ENCODE peak calls at places on chromosomes 5 and 9, in ten cellular contexts. One of them, this sample, is unnamed.

GRCh38 chr9:128805661-128806060 is 12.6 kb upstream of the ENDOG start:
- DNase-seq in PC-3: no peak
- DNase-seq in endothelial cell of umbilical vein: no peak
- DNase-seq in uterus: no peak
- DNase-seq in suprapubic skin: no peak
- DNase-seq in WERI-Rb-1: no peak
- DNase-seq in pancreas: no peak
- DNase-seq in prostate gland: no peak
- DNase-seq in A549: no peak
- DNase-seq in heart left ventricle: no peak
- DNase-seq in this sample: no peak

GRCh38 chr9:14797442-14797841 is 74.9 kb upstream of the CER1 start:
- DNase-seq in PC-3: peak; percentile 47
- DNase-seq in endothelial cell of umbilical vein: no peak
- DNase-seq in uterus: no peak
- DNase-seq in suprapubic skin: no peak
- DNase-seq in WERI-Rb-1: no peak
- DNase-seq in pancreas: no peak
- DNase-seq in prostate gland: no peak
- DNase-seq in A549: no peak
- DNase-seq in heart left ventricle: no peak
- DNase-seq in this sample: no peak

GRCh38 chr9:34991833-34992375 is 2.4 kb downstream of the DNAJB5 start:
- DNase-seq in PC-3: peak; percentile 20
- DNase-seq in endothelial cell of umbilical vein: no peak
- DNase-seq in uterus: peak; percentile 58
- DNase-seq in suprapubic skin: no peak
- DNase-seq in WERI-Rb-1: peak; percentile 63
- DNase-seq in pancreas: no peak
- DNase-seq in prostate gland: no peak
- DNase-seq in A549: no peak
- DNase-seq in heart left ventricle: peak; percentile 53
- DNase-seq in this sample: no peak

GRCh38 chr5:126736141-126736540 is 40.8 kb upstream of the LMNB1 start:
- DNase-seq in PC-3: peak; percentile 54
- DNase-seq in endothelial cell of umbilical vein: no peak
- DNase-seq in uterus: no peak
- DNase-seq in suprapubic skin: no peak
- DNase-seq in WERI-Rb-1: no peak
- DNase-seq in pancreas: no peak
- DNase-seq in prostate gland: no peak
- DNase-seq in A549: no peak
- DNase-seq in heart left ventricle: no peak
- DNase-seq in this sample: no peak

GRCh38 chr9:5953743-5954707 is 61.4 kb downstream of the RANBP6 start:
- DNase-seq in PC-3: peak; percentile 21
- DNase-seq in endothelial cell of umbilical vein: no peak
- DNase-seq in uterus: no peak
- DNase-seq in suprapubic skin: no peak
- DNase-seq in WERI-Rb-1: no peak
- DNase-seq in pancreas: no peak
- DNase-seq in prostate gland: no peak
- DNase-seq in A549: no peak
- DNase-seq in heart left ventricle: no peak
- DNase-seq in this sample: no peak

GRCh38 chr9:76642074-76642473 is 122.2 kb upstream of the PCA3 start:
- DNase-seq in PC-3: no peak
- DNase-seq in endothelial cell of umbilical vein: no peak
- DNase-seq in uterus: no peak
- DNase-seq in suprapubic skin: no peak
- DNase-seq in WERI-Rb-1: no peak
- DNase-seq in pancreas: no peak
- DNase-seq in prostate gland: no peak
- DNase-seq in A549: no peak
- DNase-seq in heart left ventricle: no peak
- DNase-seq in this sample: no peak

GRCh38 chr9:137945581-137945980 is 68.0 kb downstream of the CACNA1B start:
- DNase-seq in PC-3: peak; percentile 2
- DNase-seq in endothelial cell of umbilical vein: no peak
- DNase-seq in uterus: no peak
- DNase-seq in suprapubic skin: no peak
- DNase-seq in WERI-Rb-1: no peak
- DNase-seq in pancreas: no peak
- DNase-seq in prostate gland: no peak
- DNase-seq in A549: no peak
- DNase-seq in heart left ventricle: no peak
- DNase-seq in this sample: no peak

GRCh38 chr5:82358454-82358853 is 80.3 kb upstream of the RPS23 start:
- DNase-seq in PC-3: no peak
- DNase-seq in endothelial cell of umbilical vein: no peak
- DNase-seq in uterus: no peak
- DNase-seq in suprapubic skin: no peak
- DNase-seq in WERI-Rb-1: no peak
- DNase-seq in pancreas: no peak
- DNase-seq in prostate gland: no peak
- DNase-seq in A549: no peak
- DNase-seq in heart left ventricle: no peak
- DNase-seq in this sample: no peak

GRCh38 chr5:132369471-132370240 is at the start of gene SLC22A5:
- DNase-seq in PC-3: peak; percentile 76
- DNase-seq in endothelial cell of umbilical vein: peak; percentile 70
- DNase-seq in uterus: peak; percentile 39
- DNase-seq in suprapubic skin: no peak
- DNase-seq in WERI-Rb-1: peak; percentile 81
- DNase-seq in pancreas: peak; percentile 93
- DNase-seq in prostate gland: peak; percentile 70
- DNase-seq in A549: peak; percentile 62
- DNase-seq in heart left ventricle: peak; percentile 56
- DNase-seq in this sample: peak; percentile 64

GRCh38 chr5:56335212-56335611 is 102.1 kb upstream of the ANKRD55 start:
- DNase-seq in PC-3: no peak
- DNase-seq in endothelial cell of umbilical vein: no peak
- DNase-seq in uterus: no peak
- DNase-seq in suprapubic skin: no peak
- DNase-seq in WERI-Rb-1: no peak
- DNase-seq in pancreas: no peak
- DNase-seq in prostate gland: no peak
- DNase-seq in A549: no peak
- DNase-seq in heart left ventricle: no peak
- DNase-seq in this sample: no peak

GRCh38 chr5:95938766-95939165 is 22.9 kb downstream of the ELL2 start:
- DNase-seq in PC-3: no peak
- DNase-seq in endothelial cell of umbilical vein: no peak
- DNase-seq in uterus: no peak
- DNase-seq in suprapubic skin: no peak
- DNase-seq in WERI-Rb-1: no peak
- DNase-seq in pancreas: no peak
- DNase-seq in prostate gland: no peak
- DNase-seq in A549: no peak
- DNase-seq in heart left ventricle: no peak
- DNase-seq in this sample: no peak

GRCh38 chr5:95938355-95938754 is 23.3 kb downstream of the ELL2 start:
- DNase-seq in PC-3: no peak
- DNase-seq in endothelial cell of umbilical vein: no peak
- DNase-seq in uterus: no peak
- DNase-seq in suprapubic skin: no peak
- DNase-seq in WERI-Rb-1: no peak
- DNase-seq in pancreas: no peak
- DNase-seq in prostate gland: no peak
- DNase-seq in A549: no peak
- DNase-seq in heart left ventricle: no peak
- DNase-seq in this sample: no peak

GRCh38 chr5:95940758-95941682 is 20.6 kb downstream of the ELL2 start:
- DNase-seq in PC-3: no peak
- DNase-seq in endothelial cell of umbilical vein: no peak
- DNase-seq in uterus: no peak
- DNase-seq in suprapubic skin: no peak
- DNase-seq in WERI-Rb-1: no peak
- DNase-seq in pancreas: no peak
- DNase-seq in prostate gland: no peak
- DNase-seq in A549: no peak
- DNase-seq in heart left ventricle: no peak
- DNase-seq in this sample: no peak

GRCh38 chr5:95937607-95938152 is 24.0 kb downstream of the ELL2 start:
- DNase-seq in PC-3: no peak
- DNase-seq in endothelial cell of umbilical vein: no peak
- DNase-seq in uterus: no peak
- DNase-seq in suprapubic skin: no peak
- DNase-seq in WERI-Rb-1: no peak
- DNase-seq in pancreas: no peak
- DNase-seq in prostate gland: no peak
- DNase-seq in A549: no peak
- DNase-seq in heart left ventricle: no peak
- DNase-seq in this sample: no peak

DNA sequence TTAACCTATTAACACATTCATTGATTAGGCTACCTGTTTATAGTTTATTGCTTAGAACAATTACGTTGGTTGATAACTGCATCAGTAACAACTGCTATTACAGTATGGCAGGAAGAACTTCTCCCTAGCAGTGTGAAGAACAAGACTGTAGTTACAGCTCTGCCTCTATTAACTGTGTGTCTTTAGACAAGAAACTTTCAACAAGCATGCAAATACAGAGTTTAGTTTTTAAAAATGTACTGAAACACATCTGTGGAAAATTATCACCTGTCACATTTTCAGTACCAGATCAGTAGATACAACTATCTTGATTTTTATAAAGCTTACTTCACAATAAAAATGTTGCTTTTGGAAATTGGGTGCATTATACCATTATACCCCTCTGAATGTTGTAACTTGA is 22.2 kb downstream of the ELL2 start:
- DNase-seq in PC-3: no peak
- DNase-seq in endothelial cell of umbilical vein: no peak
- DNase-seq in uterus: no peak
- DNase-seq in suprapubic skin: no peak
- DNase-seq in WERI-Rb-1: no peak
- DNase-seq in pancreas: no peak
- DNase-seq in prostate gland: no peak
- DNase-seq in A549: no peak
- DNase-seq in heart left ventricle: no peak
- DNase-seq in this sample: no peak
- H3K27ac ChIP-seq in PC-3: no peak overlapping the region
- H3K27ac ChIP-seq in endothelial cell of umbilical vein: no peak overlapping the region
- H3K27ac ChIP-seq in uterus: no peak overlapping the region
- H3K27ac ChIP-seq in suprapubic skin: no peak overlapping the region
- H3K27ac ChIP-seq in WERI-Rb-1: no peak overlapping the region
- H3K27ac ChIP-seq in pancreas: no peak overlapping the region
- H3K27ac ChIP-seq in prostate gland: no peak overlapping the region
- H3K27ac ChIP-seq in A549: no peak overlapping the region
- H3K27ac ChIP-seq in heart left ventricle: no peak overlapping the region
- H3K27ac ChIP-seq in this sample: no peak overlapping the region

GRCh38 chr5:73448451-73449136 is at the start of gene FOXD1:
- DNase-seq in PC-3: peak; percentile 83
- DNase-seq in endothelial cell of umbilical vein: peak; percentile 66
- DNase-seq in uterus: peak; percentile 54
- DNase-seq in suprapubic skin: peak; percentile 72
- DNase-seq in WERI-Rb-1: peak; percentile 97
- DNase-seq in pancreas: peak; percentile 71
- DNase-seq in prostate gland: peak; percentile 23
- DNase-seq in A549: peak; percentile 77
- DNase-seq in heart left ventricle: peak; percentile 44
- DNase-seq in this sample: no peak

GRCh38 chr5:73450672-73451217 is 2.2 kb upstream of the FOXD1 start:
- DNase-seq in PC-3: no peak
- DNase-seq in endothelial cell of umbilical vein: peak; percentile 33
- DNase-seq in uterus: no peak
- DNase-seq in suprapubic skin: no peak
- DNase-seq in WERI-Rb-1: no peak
- DNase-seq in pancreas: no peak
- DNase-seq in prostate gland: no peak
- DNase-seq in A549: no peak
- DNase-seq in heart left ventricle: no peak
- DNase-seq in this sample: no peak

GRCh38 chr5:73452215-73452614 is 3.6 kb upstream of the FOXD1 start:
- DNase-seq in PC-3: no peak
- DNase-seq in endothelial cell of umbilical vein: no peak
- DNase-seq in uterus: no peak
- DNase-seq in suprapubic skin: no peak
- DNase-seq in WERI-Rb-1: no peak
- DNase-seq in pancreas: no peak
- DNase-seq in prostate gland: no peak
- DNase-seq in A549: no peak
- DNase-seq in heart left ventricle: no peak
- DNase-seq in this sample: no peak

GRCh38 chr5:73450041-73450598 is 1.5 kb upstream of the FOXD1 start:
- DNase-seq in PC-3: no peak
- DNase-seq in endothelial cell of umbilical vein: peak; percentile 28
- DNase-seq in uterus: no peak
- DNase-seq in suprapubic skin: no peak
- DNase-seq in WERI-Rb-1: no peak
- DNase-seq in pancreas: no peak
- DNase-seq in prostate gland: no peak
- DNase-seq in A549: no peak
- DNase-seq in heart left ventricle: no peak
- DNase-seq in this sample: no peak

GRCh38 chr5:73451218-73452130 is 2.9 kb upstream of the FOXD1 start:
- DNase-seq in PC-3: peak; percentile 60
- DNase-seq in endothelial cell of umbilical vein: peak; percentile 22
- DNase-seq in uterus: no peak
- DNase-seq in suprapubic skin: peak; percentile 72
- DNase-seq in WERI-Rb-1: peak; percentile 79
- DNase-seq in pancreas: peak; percentile 92
- DNase-seq in prostate gland: peak; percentile 35
- DNase-seq in A549: no peak
- DNase-seq in heart left ventricle: peak; percentile 38
- DNase-seq in this sample: no peak
- H3K4me3 ChIP-seq in PC-3: peak overlapping the region; percentile 68
- H3K4me3 ChIP-seq in endothelial cell of umbilical vein: no peak overlapping the region
- H3K4me3 ChIP-seq in uterus: no peak overlapping the region
- H3K4me3 ChIP-seq in suprapubic skin: peak overlapping the region; percentile 22
- H3K4me3 ChIP-seq in WERI-Rb-1: peak overlapping the region; percentile 76
- H3K4me3 ChIP-seq in pancreas: peak overlapping the region; percentile 24
- H3K4me3 ChIP-seq in prostate gland: no peak overlapping the region
- H3K4me3 ChIP-seq in A549: peak overlapping the region; percentile 50
- H3K4me3 ChIP-seq in heart left ventricle: peak overlapping the region; percentile 25
- H3K4me3 ChIP-seq in this sample: no peak overlapping the region

GRCh38 chr9:114076237-114077161 is 1.6 kb downstream of the AMBP start:
- DNase-seq in PC-3: no peak
- DNase-seq in endothelial cell of umbilical vein: no peak
- DNase-seq in uterus: no peak
- DNase-seq in suprapubic skin: no peak
- DNase-seq in WERI-Rb-1: no peak
- DNase-seq in pancreas: no peak
- DNase-seq in prostate gland: no peak
- DNase-seq in A549: no peak
- DNase-seq in heart left ventricle: no peak
- DNase-seq in this sample: no peak
- TF ChIP-seq CTCF in PC-3: no peak
- TF ChIP-seq CTCF in endothelial cell of umbilical vein: no peak
- TF ChIP-seq CTCF in uterus: no peak
- TF ChIP-seq CTCF in suprapubic skin: no peak
- TF ChIP-seq CTCF in WERI-Rb-1: peak; percentile 34
- TF ChIP-seq CTCF in pancreas: no peak
- TF ChIP-seq CTCF in prostate gland: no peak
- TF ChIP-seq CTCF in A549: no peak
- TF ChIP-seq CTCF in heart left ventricle: no peak
- TF ChIP-seq CTCF in this sample: no peak

GRCh38 chr5:115459844-115460243 is 84.7 kb downstream of the FEM1C start:
- DNase-seq in PC-3: peak; percentile 63
- DNase-seq in endothelial cell of umbilical vein: no peak
- DNase-seq in uterus: no peak
- DNase-seq in suprapubic skin: no peak
- DNase-seq in WERI-Rb-1: no peak
- DNase-seq in pancreas: no peak
- DNase-seq in prostate gland: no peak
- DNase-seq in A549: no peak
- DNase-seq in heart left ventricle: peak; percentile 21
- DNase-seq in this sample: no peak
- H3K27ac ChIP-seq in PC-3: peak overlapping the region; percentile 99
- H3K27ac ChIP-seq in endothelial cell of umbilical vein: peak overlapping the region; percentile 72
- H3K27ac ChIP-seq in uterus: no peak overlapping the region
- H3K27ac ChIP-seq in suprapubic skin: peak overlapping the region; percentile 27
- H3K27ac ChIP-seq in WERI-Rb-1: no peak overlapping the region
- H3K27ac ChIP-seq in pancreas: peak overlapping the region; percentile 9
- H3K27ac ChIP-seq in prostate gland: no peak overlapping the region
- H3K27ac ChIP-seq in A549: peak overlapping the region; percentile 77
- H3K27ac ChIP-seq in heart left ventricle: peak overlapping the region; percentile 45
- H3K27ac ChIP-seq in this sample: no peak overlapping the region